ENCODE peak calls at places on chromosomes 5 and 9, in eight cellular contexts. M, I, Y, A, Z, W, U and S are unnamed samples.

GRCh38 chr5:120734033-120734432 is 269.9 kb downstream of the PRR16 start:
- DNase-seq in M (peak; percentile 16), U (peak; percentile 50), I (no peak), Z (no peak), W (no peak), Y (no peak), A (no peak), S (no peak)

GRCh38 chr9:2802494-2802921 is 41.4 kb downstream of the PUM3 start:
- DNase-seq in A (no peak), M (peak; percentile 39), W (no peak), U (no peak), I (no peak), Z (peak; percentile 33), Y (no peak), S (no peak)

GRCh38 chr5:136057401-136057951 is 28.7 kb downstream of the TGFBI start:
- DNase-seq in M (peak; percentile 43), I (no peak), Z (peak; percentile 36), W (no peak), Y (no peak), A (no peak), U (no peak), S (no peak)

GRCh38 chr5:157342822-157343402 is 77.0 kb downstream of the CYFIP2 start:
- DNase-seq in A (peak; percentile 15), M (peak; percentile 65), W (no peak), I (no peak), U (peak; percentile 76), Y (no peak), Z (no peak), S (no peak)

GRCh38 chr9:93900971-93901861 is 53.9 kb downstream of the BARX1 start:
- DNase-seq in Z (no peak), M (no peak), I (no peak), Y (no peak), W (peak; percentile 6), A (no peak), U (no peak), S (no peak)

GRCh38 chr5:137316346-137316736 is 182.8 kb downstream of the SPOCK1 start:
- DNase-seq in I (no peak), U (no peak), Y (no peak), Z (no peak), M (peak; percentile 38), A (no peak), W (peak; percentile 43), S (no peak)

GRCh38 chr5:161064800-161065199 is 212.8 kb upstream of the ATP10B start:
- DNase-seq in U (no peak), W (no peak), M (no peak), Z (no peak), Y (peak; percentile 8), A (no peak), I (no peak), S (no peak)

GRCh38 chr9:136486131-136486530 is 3.3 kb upstream of the SEC16A start:
- DNase-seq in Z (no peak), Y (no peak), W (no peak), I (no peak), U (no peak), A (no peak), M (no peak), S (no peak)

GRCh38 chr9:84937086-84937670 is 267.6 kb downstream of the NTRK2 start:
- DNase-seq in M (no peak), I (no peak), U (peak; percentile 76), A (no peak), Y (peak; percentile 65), Z (no peak), W (no peak), S (no peak)

GRCh38 chr5:172791726-172792445 is 20.9 kb upstream of the DUSP1 start:
- DNase-seq in Y (no peak), A (no peak), W (no peak), Z (no peak), U (no peak), I (no peak), M (peak; percentile 46), S (no peak)

GRCh38 chr9:119773823-119774222 is 404.6 kb upstream of the BRINP1 start:
- DNase-seq in Y (no peak), Z (no peak), U (no peak), W (no peak), M (no peak), I (no peak), A (no peak), S (no peak)

GRCh38 chr5:72065751-72066255 is 41.5 kb upstream of the MAP1B start:
- DNase-seq in U (peak; percentile 80), Z (no peak), Y (no peak), M (peak; percentile 49), I (no peak), A (no peak), W (no peak), S (no peak)

GRCh38 chr5:139561655-139562451 is 714 bp downstream of the UBE2D2 start:
- DNase-seq in Y (no peak), Z (no peak), W (peak; percentile 30), U (peak; percentile 70), M (peak; percentile 73), I (peak; percentile 45), A (peak; percentile 23), S (no peak)

GRCh38 chr9:111482656-111483418 is 1.3 kb downstream of the ECPAS start:
- DNase-seq in U (peak; percentile 88), Z (no peak), A (peak; percentile 36), M (peak; percentile 81), I (peak; percentile 47), W (peak; percentile 88), Y (peak; percentile 84), S (peak; percentile 74)

GRCh38 chr9:92506184-92506857 is 24.0 kb upstream of the ASPN start:
- DNase-seq in U (no peak), M (peak; percentile 94), W (peak; percentile 51), Y (no peak), Z (peak; percentile 86), I (no peak), A (no peak), S (no peak)

GRCh38 chr9:137280478-137281344 is 3.2 kb downstream of the TOR4A start:
- DNase-seq in I (no peak), M (peak; percentile 59), W (no peak), Z (no peak), A (no peak), U (peak; percentile 73), Y (no peak), S (no peak)

GRCh38 chr5:1039210-1039548 is 30.6 kb downstream of the NKD2 start:
- DNase-seq in A (no peak), W (no peak), U (no peak), I (no peak), M (no peak), Y (no peak), Z (no peak), S (no peak)

GRCh38 chr9:135888766-135889394 is 18.5 kb downstream of the CAMSAP1 start:
- DNase-seq in Y (no peak), Z (no peak), M (no peak), I (no peak), W (no peak), A (no peak), U (no peak), S (no peak)

GRCh38 chr9:127175319-127175715 is 52.9 kb upstream of the ANGPTL2 start:
- DNase-seq in M (no peak), Z (no peak), Y (no peak), A (no peak), U (no peak), I (no peak), W (no peak), S (peak; percentile 7)